ENCODE peak calls at places on chromosome X, in six cellular contexts. One of them, this sample, is unnamed.

GRCh38 chrX:149040873-149041535 is 464.1 kb downstream of the IDS start:
- DNase-seq in fibroblast of mammary gland: peak; percentile 45
- DNase-seq in thoracic aorta: no peak
- DNase-seq in fibroblast of lung: peak; percentile 36
- DNase-seq in D721Med: no peak
- DNase-seq in astrocyte of the spinal cord: peak; percentile 5
- DNase-seq in this sample: no peak

GRCh38 chrX:4239650-4240540 is 526.4 kb upstream of the PRKX start:
- DNase-seq in astrocyte of the spinal cord: no peak
- DNase-seq in fibroblast of lung: no peak
- DNase-seq in fibroblast of mammary gland: no peak
- DNase-seq in thoracic aorta: no peak
- DNase-seq in D721Med: no peak
- DNase-seq in this sample: no peak

GRCh38 chrX:108584617-108585211 is 145.1 kb downstream of the COL4A5 start:
- DNase-seq in fibroblast of mammary gland: peak; percentile 17
- DNase-seq in thoracic aorta: no peak
- DNase-seq in D721Med: no peak
- DNase-seq in fibroblast of lung: no peak
- DNase-seq in astrocyte of the spinal cord: no peak
- DNase-seq in this sample: no peak

GRCh38 chrX:4397471-4397870 is 684.0 kb upstream of the PRKX start:
- DNase-seq in fibroblast of lung: no peak
- DNase-seq in D721Med: no peak
- DNase-seq in thoracic aorta: no peak
- DNase-seq in fibroblast of mammary gland: no peak
- DNase-seq in astrocyte of the spinal cord: no peak
- DNase-seq in this sample: no peak

GRCh38 chrX:47623540-47624027 is 3.9 kb upstream of the SYN1 start:
- DNase-seq in fibroblast of mammary gland: peak; percentile 70
- DNase-seq in fibroblast of lung: peak; percentile 79
- DNase-seq in thoracic aorta: no peak
- DNase-seq in astrocyte of the spinal cord: peak; percentile 68
- DNase-seq in D721Med: peak; percentile 64
- DNase-seq in this sample: peak; percentile 28

GRCh38 chrX:132199941-132200340 is 19.3 kb downstream of the RAP2C start:
- DNase-seq in D721Med: no peak
- DNase-seq in astrocyte of the spinal cord: no peak
- DNase-seq in fibroblast of lung: peak; percentile 23
- DNase-seq in fibroblast of mammary gland: no peak
- DNase-seq in thoracic aorta: no peak
- DNase-seq in this sample: no peak

GRCh38 chrX:128931071-128931470 is 592.2 kb downstream of the SMARCA1 start:
- DNase-seq in thoracic aorta: no peak
- DNase-seq in fibroblast of lung: no peak
- DNase-seq in D721Med: no peak
- DNase-seq in astrocyte of the spinal cord: no peak
- DNase-seq in fibroblast of mammary gland: no peak
- DNase-seq in this sample: no peak

GRCh38 chrX:40912166-40912565 is 173.1 kb upstream of the USP9X start:
- DNase-seq in astrocyte of the spinal cord: no peak
- DNase-seq in fibroblast of mammary gland: no peak
- DNase-seq in thoracic aorta: no peak
- DNase-seq in D721Med: no peak
- DNase-seq in fibroblast of lung: no peak
- DNase-seq in this sample: no peak

GRCh38 chrX:129495941-129496340 is 27.3 kb downstream of the SMARCA1 start:
- DNase-seq in D721Med: no peak
- DNase-seq in fibroblast of lung: peak; percentile 60
- DNase-seq in fibroblast of mammary gland: peak; percentile 37
- DNase-seq in astrocyte of the spinal cord: peak; percentile 36
- DNase-seq in thoracic aorta: no peak
- DNase-seq in this sample: no peak

GRCh38 chrX:49309401-49309981 is 6.0 kb downstream of the GAGE10 start:
- DNase-seq in fibroblast of mammary gland: peak; percentile 38
- DNase-seq in D721Med: no peak
- DNase-seq in fibroblast of lung: peak; percentile 13
- DNase-seq in thoracic aorta: no peak
- DNase-seq in astrocyte of the spinal cord: peak; percentile 31
- DNase-seq in this sample: no peak

GRCh38 chrX:108473979-108474378 is 34.3 kb downstream of the COL4A5 start:
- DNase-seq in D721Med: no peak
- DNase-seq in fibroblast of mammary gland: no peak
- DNase-seq in thoracic aorta: no peak
- DNase-seq in astrocyte of the spinal cord: no peak
- DNase-seq in fibroblast of lung: no peak
- DNase-seq in this sample: no peak

GRCh38 chrX:34654939-34655338 is 2.1 kb downstream of the TMEM47 start:
- DNase-seq in fibroblast of mammary gland: no peak
- DNase-seq in fibroblast of lung: peak; percentile 20
- DNase-seq in D721Med: no peak
- DNase-seq in thoracic aorta: no peak
- DNase-seq in astrocyte of the spinal cord: peak; percentile 29
- DNase-seq in this sample: no peak

GRCh38 chrX:141220342-141221008 is 21.8 kb downstream of the SPANXC start:
- DNase-seq in fibroblast of lung: peak; percentile 83
- DNase-seq in thoracic aorta: no peak
- DNase-seq in astrocyte of the spinal cord: peak; percentile 81
- DNase-seq in fibroblast of mammary gland: peak; percentile 71
- DNase-seq in D721Med: no peak
- DNase-seq in this sample: peak; percentile 2

GRCh38 chrX:13798184-13798583 is 18.7 kb downstream of the GPM6B start:
- DNase-seq in D721Med: no peak
- DNase-seq in fibroblast of lung: no peak
- DNase-seq in fibroblast of mammary gland: no peak
- DNase-seq in astrocyte of the spinal cord: no peak
- DNase-seq in thoracic aorta: no peak
- DNase-seq in this sample: no peak

GRCh38 chrX:43813898-43814297 is 68.4 kb downstream of the MAOB start:
- DNase-seq in fibroblast of lung: peak; percentile 13
- DNase-seq in D721Med: no peak
- DNase-seq in thoracic aorta: no peak
- DNase-seq in fibroblast of mammary gland: peak; percentile 40
- DNase-seq in astrocyte of the spinal cord: no peak
- DNase-seq in this sample: no peak

GRCh38 chrX:113390531-113390930 is 549.9 kb upstream of the AMOT start:
- DNase-seq in fibroblast of lung: no peak
- DNase-seq in astrocyte of the spinal cord: no peak
- DNase-seq in thoracic aorta: no peak
- DNase-seq in D721Med: no peak
- DNase-seq in fibroblast of mammary gland: no peak
- DNase-seq in this sample: no peak

GRCh38 chrX:151977923-151978322 is 3.4 kb upstream of the GABRE start:
- DNase-seq in thoracic aorta: no peak
- DNase-seq in D721Med: no peak
- DNase-seq in fibroblast of mammary gland: no peak
- DNase-seq in fibroblast of lung: no peak
- DNase-seq in astrocyte of the spinal cord: no peak
- DNase-seq in this sample: no peak

GRCh38 chrX:115344885-115345653 is 55.6 kb downstream of the LUZP4 start:
- DNase-seq in D721Med: no peak
- DNase-seq in astrocyte of the spinal cord: peak; percentile 96
- DNase-seq in fibroblast of lung: peak; percentile 96
- DNase-seq in fibroblast of mammary gland: peak; percentile 95
- DNase-seq in thoracic aorta: peak; percentile 52
- DNase-seq in this sample: peak; percentile 89

GRCh38 chrX:71533514-71533849 is 578 bp downstream of the OGT start:
- DNase-seq in D721Med: no peak
- DNase-seq in fibroblast of lung: peak; percentile 2
- DNase-seq in fibroblast of mammary gland: no peak
- DNase-seq in thoracic aorta: no peak
- DNase-seq in astrocyte of the spinal cord: no peak
- DNase-seq in this sample: no peak

GRCh38 chrX:5842601-5843000 is 386.1 kb downstream of the NLGN4X start:
- DNase-seq in fibroblast of lung: no peak
- DNase-seq in D721Med: no peak
- DNase-seq in thoracic aorta: no peak
- DNase-seq in fibroblast of mammary gland: no peak
- DNase-seq in astrocyte of the spinal cord: no peak
- DNase-seq in this sample: no peak

GRCh38 chrX:91108761-91109160 is 325.9 kb upstream of the PABPC5 start:
- DNase-seq in D721Med: no peak
- DNase-seq in fibroblast of lung: no peak
- DNase-seq in astrocyte of the spinal cord: no peak
- DNase-seq in fibroblast of mammary gland: no peak
- DNase-seq in thoracic aorta: no peak
- DNase-seq in this sample: no peak

GRCh38 chrX:152733261-152733975 is at the start of the genes CSAG1 and MAGEA12:
- DNase-seq in fibroblast of lung: no peak
- DNase-seq in fibroblast of mammary gland: no peak
- DNase-seq in astrocyte of the spinal cord: no peak
- DNase-seq in D721Med: peak; percentile 53
- DNase-seq in thoracic aorta: no peak
- DNase-seq in this sample: no peak

GRCh38 chrX:12843668-12844279 is 23.1 kb upstream of the TLR7 start:
- DNase-seq in fibroblast of lung: no peak
- DNase-seq in astrocyte of the spinal cord: no peak
- DNase-seq in D721Med: no peak
- DNase-seq in fibroblast of mammary gland: no peak
- DNase-seq in thoracic aorta: no peak
- DNase-seq in this sample: no peak

GRCh38 chrX:139691843-139692505 is 16.0 kb downstream of the MCF2 start:
- DNase-seq in D721Med: no peak
- DNase-seq in astrocyte of the spinal cord: peak; percentile 1
- DNase-seq in fibroblast of mammary gland: no peak
- DNase-seq in thoracic aorta: no peak
- DNase-seq in fibroblast of lung: peak; percentile 18
- DNase-seq in this sample: no peak

GRCh38 chrX:113400193-113400704 is 559.6 kb upstream of the AMOT start:
- DNase-seq in astrocyte of the spinal cord: peak; percentile 4
- DNase-seq in D721Med: no peak
- DNase-seq in thoracic aorta: no peak
- DNase-seq in fibroblast of mammary gland: no peak
- DNase-seq in fibroblast of lung: peak; percentile 58
- DNase-seq in this sample: no peak

GRCh38 chrX:70508296-70508911 is 63.8 kb downstream of the DLG3 start:
- DNase-seq in astrocyte of the spinal cord: no peak
- DNase-seq in thoracic aorta: no peak
- DNase-seq in fibroblast of mammary gland: peak; percentile 7
- DNase-seq in D721Med: no peak
- DNase-seq in fibroblast of lung: peak; percentile 10
- DNase-seq in this sample: no peak

DNA sequence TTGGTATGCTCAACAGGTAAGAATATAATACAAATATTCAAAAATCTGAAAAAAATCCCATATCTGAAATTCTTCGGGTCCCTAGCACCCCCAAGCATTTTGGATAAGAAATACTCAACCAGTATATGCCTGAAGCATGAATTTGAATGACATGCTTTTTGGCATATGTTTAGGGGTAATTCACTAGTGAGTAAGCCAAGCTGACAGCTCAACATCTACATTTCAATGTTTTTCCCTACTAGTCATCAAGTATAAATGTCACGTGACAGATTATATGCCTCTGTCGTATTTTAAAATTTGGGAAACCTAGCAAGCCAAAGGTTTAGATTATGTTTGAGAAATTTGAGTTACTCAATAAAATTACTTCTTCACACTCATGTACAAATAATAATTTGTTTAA is 125.1 kb downstream of the FGF16 start:
- DNase-seq in astrocyte of the spinal cord: no peak
- DNase-seq in fibroblast of mammary gland: peak; percentile 50
- DNase-seq in D721Med: no peak
- DNase-seq in thoracic aorta: no peak
- DNase-seq in fibroblast of lung: peak; percentile 21
- DNase-seq in this sample: no peak
- TF ChIP-seq CTCF in astrocyte of the spinal cord: no peak
- TF ChIP-seq CTCF in fibroblast of mammary gland: no peak
- TF ChIP-seq CTCF in D721Med: no peak
- TF ChIP-seq CTCF in thoracic aorta: no peak
- TF ChIP-seq CTCF in fibroblast of lung: no peak
- TF ChIP-seq CTCF in this sample: no peak

GRCh38 chrX:23387826-23388225 is 53.2 kb downstream of the PTCHD1 start:
- DNase-seq in fibroblast of lung: no peak
- DNase-seq in astrocyte of the spinal cord: no peak
- DNase-seq in D721Med: no peak
- DNase-seq in thoracic aorta: no peak
- DNase-seq in fibroblast of mammary gland: no peak
- DNase-seq in this sample: no peak
- TF ChIP-seq CTCF in fibroblast of lung: no peak
- TF ChIP-seq CTCF in astrocyte of the spinal cord: no peak
- TF ChIP-seq CTCF in D721Med: no peak
- TF ChIP-seq CTCF in thoracic aorta: no peak
- TF ChIP-seq CTCF in fibroblast of mammary gland: no peak
- TF ChIP-seq CTCF in this sample: no peak

DNA sequence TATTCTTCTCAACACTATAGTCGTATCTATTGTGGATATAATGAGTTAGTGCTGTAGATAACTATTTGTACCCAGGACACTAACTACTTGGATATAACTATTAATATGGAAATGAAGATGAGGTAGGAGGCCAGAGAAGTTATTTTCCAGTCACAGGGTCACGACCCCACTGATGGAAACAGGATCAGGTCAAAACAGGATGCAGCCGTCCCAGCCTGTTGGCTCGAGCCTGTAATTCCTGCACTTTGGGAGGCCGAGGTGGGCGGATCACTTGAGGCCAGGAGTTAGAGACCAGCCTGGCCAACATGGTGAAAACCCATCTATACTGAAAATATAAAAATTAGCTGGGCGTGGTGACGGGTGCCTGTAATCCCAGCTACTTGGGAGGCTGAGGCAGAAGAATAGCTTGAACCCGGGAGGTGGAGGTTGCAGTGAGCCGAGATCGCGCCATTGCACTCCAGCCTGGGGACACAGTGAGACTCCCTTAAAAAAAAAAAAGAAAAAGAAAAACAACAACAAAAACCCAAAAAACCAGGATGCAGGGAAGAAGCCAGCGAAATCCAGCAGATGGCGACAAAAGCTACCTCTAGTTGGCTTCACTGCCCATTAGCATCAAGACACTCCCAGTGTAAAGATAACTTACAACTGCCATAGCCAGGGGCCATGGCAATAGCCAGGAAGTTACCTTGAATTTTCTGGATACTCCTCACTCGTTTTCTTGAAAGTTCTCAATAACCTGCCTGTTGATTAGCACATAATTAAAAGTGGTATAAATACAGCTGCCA is 37.9 kb upstream of the NKAP start:
- DNase-seq in D721Med: no peak
- DNase-seq in fibroblast of mammary gland: peak; percentile 48
- DNase-seq in astrocyte of the spinal cord: no peak
- DNase-seq in thoracic aorta: no peak
- DNase-seq in fibroblast of lung: peak; percentile 8
- DNase-seq in this sample: no peak
- TF ChIP-seq CTCF in D721Med: peak; percentile 43
- TF ChIP-seq CTCF in fibroblast of mammary gland: peak; percentile 75
- TF ChIP-seq CTCF in astrocyte of the spinal cord: peak; percentile 56
- TF ChIP-seq CTCF in thoracic aorta: no peak
- TF ChIP-seq CTCF in fibroblast of lung: peak; percentile 67
- TF ChIP-seq CTCF in this sample: peak; percentile 50

DNA sequence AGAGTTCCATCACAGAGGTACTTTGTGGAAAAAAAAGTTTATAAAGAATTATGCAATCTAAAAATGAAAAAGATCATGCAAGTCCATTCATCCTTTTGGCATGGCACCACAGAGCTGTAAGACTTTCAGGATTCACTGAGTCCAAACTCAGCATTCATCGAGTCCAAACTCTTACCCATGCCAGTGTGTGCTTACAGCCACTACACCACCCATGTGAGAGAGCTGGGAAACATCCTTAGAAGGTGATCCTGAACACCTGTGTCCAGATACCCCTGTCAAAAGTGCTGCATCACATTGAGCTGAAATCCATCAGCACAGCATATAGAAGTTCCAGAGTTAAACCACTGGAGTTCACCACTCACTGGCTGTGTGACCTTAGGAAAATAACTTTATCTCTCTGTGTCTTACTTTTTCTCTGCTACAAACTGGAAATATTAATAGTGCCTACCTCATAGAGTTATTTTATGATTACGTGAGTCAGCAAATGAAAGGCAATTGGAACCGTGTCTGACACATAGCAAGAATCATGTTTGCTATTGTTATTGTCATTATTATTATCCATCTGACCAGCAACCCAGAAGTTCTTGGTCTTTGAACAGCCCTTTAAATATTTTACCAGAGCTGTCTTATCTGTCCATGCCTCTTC is 115.0 kb upstream of the FTHL17 start:
- DNase-seq in D721Med: no peak
- DNase-seq in astrocyte of the spinal cord: no peak
- DNase-seq in fibroblast of lung: no peak
- DNase-seq in thoracic aorta: no peak
- DNase-seq in fibroblast of mammary gland: no peak
- DNase-seq in this sample: no peak
- TF ChIP-seq CTCF in D721Med: no peak
- TF ChIP-seq CTCF in astrocyte of the spinal cord: no peak
- TF ChIP-seq CTCF in fibroblast of lung: no peak
- TF ChIP-seq CTCF in thoracic aorta: no peak
- TF ChIP-seq CTCF in fibroblast of mammary gland: no peak
- TF ChIP-seq CTCF in this sample: no peak